ENCODE peak calls at places on chromosomes 2 and 18, in eight cellular contexts. F, P, N, R, Z, W, A and U are unnamed samples.

GRCh38 chr18:52287151-52287550 is 52.8 kb upstream of the DCC start:
- DNase-seq in P (no peak), N (no peak), R (no peak), A (no peak), Z (no peak), F (no peak), W (no peak), U (peak; percentile 58)

GRCh38 chr2:44952806-44953685 is 11.5 kb downstream of the SIX3 start:
- DNase-seq in W (no peak), A (no peak), P (no peak), N (no peak), R (no peak), F (no peak), Z (no peak), U (no peak)

GRCh38 chr2:28970464-28971160 is 10.5 kb upstream of the TOGARAM2 start:
- DNase-seq in Z (no peak), P (no peak), F (no peak), N (no peak), A (no peak), R (no peak), W (no peak), U (no peak)

GRCh38 chr18:28411806-28412205 is 234.9 kb upstream of the CDH2 start:
- DNase-seq in A (peak; percentile 72), F (no peak), N (no peak), Z (no peak), W (no peak), R (no peak), P (no peak), U (peak; percentile 45)

GRCh38 chr2:85273732-85274731 is 53.8 kb downstream of the TGOLN2 start:
- DNase-seq in F (no peak), W (no peak), R (no peak), A (no peak), P (no peak), N (no peak), Z (no peak), U (peak; percentile 21)

GRCh38 chr18:46459789-46460455 is 197.1 kb downstream of the LOXHD1 start:
- DNase-seq in Z (no peak), W (no peak), F (no peak), A (no peak), P (no peak), N (no peak), R (no peak), U (no peak)

GRCh38 chr2:111671426-111672150 is 212.4 kb downstream of the ANAPC1 start:
- DNase-seq in N (no peak), P (no peak), A (peak; percentile 86), F (no peak), W (peak; percentile 90), R (no peak), Z (no peak), U (no peak)

GRCh38 chr2:29782531-29782930 is 138.9 kb downstream of the ALK start:
- DNase-seq in F (no peak), Z (no peak), P (no peak), W (no peak), R (no peak), N (no peak), A (no peak), U (no peak)

GRCh38 chr18:47150824-47151366 is 595 bp upstream of the HDHD2 start:
- DNase-seq in F (peak; percentile 19), P (no peak), Z (no peak), R (no peak), A (no peak), W (peak; percentile 53), N (no peak), U (no peak)

GRCh38 chr2:219836647-219837177 is 209.3 kb downstream of the SLC4A3 start:
- DNase-seq in F (no peak), W (no peak), R (no peak), P (no peak), A (no peak), Z (no peak), N (no peak), U (no peak)

GRCh38 chr2:168935810-168936581 is 34.9 kb downstream of the G6PC2 start:
- DNase-seq in F (no peak), N (no peak), W (no peak), A (no peak), Z (no peak), P (peak; percentile 76), R (no peak), U (no peak)

DNA sequence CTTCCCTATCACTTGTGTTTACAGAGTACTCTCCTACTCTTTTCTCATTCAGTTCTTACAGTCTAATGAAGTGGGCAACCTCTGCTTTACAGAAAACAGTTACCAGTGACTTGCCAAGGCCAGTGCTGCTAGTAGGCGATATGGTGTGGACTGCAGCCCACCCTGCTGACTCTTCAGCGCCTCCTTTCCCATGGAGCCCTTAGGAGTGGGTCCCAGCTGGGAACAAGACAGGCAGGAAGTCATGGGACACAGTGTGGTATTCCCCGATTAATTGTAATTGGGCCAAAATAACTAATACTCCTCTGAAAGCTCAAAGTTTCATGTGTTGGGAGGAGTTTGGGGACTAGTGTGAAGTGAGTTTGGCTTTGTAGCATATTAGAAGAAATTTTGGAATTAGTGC is 120.1 kb upstream of the EML6 start:
- DNase-seq in Z (no peak), P (no peak), R (no peak), W (no peak), N (no peak), F (no peak), A (no peak), U (no peak)
- H3K4me1 ChIP-seq in Z (peaks cover 72% of the 10 kb centered on the region), P (peaks cover 23% of the 10 kb centered on the region), R (peaks cover 93% of the 10 kb centered on the region), W (peaks cover 70% of the 10 kb centered on the region), N (peaks cover 78% of the 10 kb centered on the region), F (peaks cover 69% of the 10 kb centered on the region), A (peaks cover 12% of the 10 kb centered on the region), U (peaks cover 54% of the 10 kb centered on the region)

GRCh38 chr2:241501551-241501950 is 6.8 kb downstream of the STK25 start:
- DNase-seq in A (no peak), W (no peak), P (no peak), R (no peak), Z (no peak), F (no peak), N (no peak), U (no peak)

GRCh38 chr2:241499146-241499965 is 9.0 kb downstream of the STK25 start:
- DNase-seq in F (no peak), Z (no peak), W (no peak), A (no peak), P (peak; percentile 8), R (no peak), N (no peak), U (no peak)

GRCh38 chr2:241500431-241500975 is 7.9 kb downstream of the STK25 start:
- DNase-seq in F (no peak), A (no peak), P (no peak), R (no peak), W (no peak), Z (no peak), N (no peak), U (no peak)

GRCh38 chr2:241501099-241501541 is 7.3 kb downstream of the STK25 start:
- DNase-seq in W (no peak), N (no peak), F (no peak), Z (no peak), R (no peak), A (no peak), P (no peak), U (no peak)

GRCh38 chr2:241500016-241500415 is 8.4 kb downstream of the STK25 start:
- DNase-seq in N (no peak), P (no peak), Z (no peak), R (no peak), A (no peak), W (no peak), F (no peak), U (no peak)
- H3K36me3 ChIP-seq in N (peaks cover 15% of the 10 kb centered on the region), P (peaks cover 77% of the 10 kb centered on the region), Z (peaks cover 54% of the 10 kb centered on the region), R (peaks cover 12% of the 10 kb centered on the region), A (no peaks in the 10 kb centered on the region), W (peaks cover 3% of the 10 kb centered on the region), F (no peaks in the 10 kb centered on the region), U (peaks cover 7% of the 10 kb centered on the region)

DNA sequence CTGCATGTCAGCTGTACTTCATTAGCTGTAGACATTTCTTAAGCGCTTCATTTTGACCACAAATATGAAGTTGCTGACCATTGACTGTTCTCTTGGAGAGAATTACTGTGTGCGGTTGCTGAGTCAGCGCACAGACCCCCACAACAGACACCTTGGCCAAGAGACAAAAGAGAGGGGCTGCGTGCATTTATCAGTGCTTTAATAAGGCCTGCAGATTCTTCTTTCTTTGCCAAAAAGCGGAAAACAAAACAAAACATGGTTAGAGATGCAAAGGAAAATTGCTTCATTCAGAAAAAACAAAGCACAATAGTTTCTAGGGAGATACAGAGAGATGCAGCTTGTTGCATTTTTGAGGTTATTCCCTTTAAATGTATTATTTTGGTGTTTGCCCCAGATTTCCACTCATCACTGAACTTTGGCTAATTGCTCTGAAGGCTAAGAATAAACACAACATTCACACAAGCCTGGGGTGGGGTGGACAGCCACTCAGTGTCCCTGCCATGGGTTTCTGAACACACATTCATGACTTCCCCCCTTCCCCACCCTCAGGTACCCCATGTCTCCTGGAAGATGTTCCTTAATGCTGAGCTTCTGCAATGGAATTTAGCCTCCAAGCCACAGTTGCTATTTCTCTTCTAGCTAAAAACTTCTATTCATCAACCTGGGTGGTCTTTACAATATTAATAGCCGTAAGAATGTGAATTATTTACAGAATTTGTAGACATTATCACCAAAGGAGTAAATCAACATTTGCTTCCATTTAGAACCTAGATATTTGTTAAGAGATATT is 174.9 kb downstream of the ACKR3 start:
- DNase-seq in F (no peak), W (no peak), Z (no peak), A (no peak), N (no peak), P (no peak), R (no peak), U (no peak)
- H3K4me1 ChIP-seq in F (peaks cover 4% of the 10 kb centered on the region), W (no peaks in the 10 kb centered on the region), Z (peaks cover 22% of the 10 kb centered on the region), A (no peaks in the 10 kb centered on the region), N (no peaks in the 10 kb centered on the region), P (no peaks in the 10 kb centered on the region), R (no peaks in the 10 kb centered on the region), U (peaks cover 14% of the 10 kb centered on the region)

GRCh38 chr2:230250231-230250630 is 24.7 kb downstream of the SP140 start:
- DNase-seq in W (no peak), N (no peak), A (no peak), R (no peak), P (no peak), Z (no peak), F (no peak), U (no peak)
- H3K36me3 ChIP-seq in W (no peaks in the 10 kb centered on the region), N (peaks cover 51% of the 10 kb centered on the region), A (no peaks in the 10 kb centered on the region), R (no peaks in the 10 kb centered on the region), P (no peaks in the 10 kb centered on the region), Z (no peaks in the 10 kb centered on the region), F (no peaks in the 10 kb centered on the region), U (no peaks in the 10 kb centered on the region)

GRCh38 chr2:235594964-235595363 is 101.1 kb downstream of the AGAP1 start:
- DNase-seq in F (no peak), R (no peak), P (no peak), N (no peak), W (no peak), Z (no peak), A (no peak), U (no peak)

GRCh38 chr2:235597081-235597615 is 103.3 kb downstream of the AGAP1 start:
- DNase-seq in W (no peak), N (no peak), F (no peak), Z (no peak), R (no peak), P (no peak), A (no peak), U (no peak)

GRCh38 chr2:235598026-235598425 is 104.2 kb downstream of the AGAP1 start:
- DNase-seq in F (no peak), A (no peak), N (no peak), W (no peak), Z (no peak), R (no peak), P (no peak), U (no peak)

GRCh38 chr2:235595420-235596010 is 101.7 kb downstream of the AGAP1 start:
- DNase-seq in W (no peak), F (peak; percentile 59), Z (no peak), A (peak; percentile 67), P (peak; percentile 49), R (no peak), N (peak; percentile 53), U (peak; percentile 73)

GRCh38 chr2:235596272-235596671 is 102.4 kb downstream of the AGAP1 start:
- DNase-seq in R (no peak), F (no peak), P (no peak), W (no peak), N (no peak), A (no peak), Z (no peak), U (no peak)
- H3K4me1 ChIP-seq in R (no peaks in the 10 kb centered on the region), F (peaks cover 8% of the 10 kb centered on the region), P (peaks cover 4% of the 10 kb centered on the region), W (no peaks in the 10 kb centered on the region), N (no peaks in the 10 kb centered on the region), A (no peaks in the 10 kb centered on the region), Z (peaks cover 4% of the 10 kb centered on the region), U (no peaks in the 10 kb centered on the region)